ENCODE peak calls at places on chromosomes 1 and 21, in six cellular contexts. K is upper lobe of left lung; S is stimulated activated CD8-positive, alpha-beta memory T cell treated with anti-CD3 and anti-CD28 coated beads, Interleukin-7, amount 100 ng/mL, for 1 hour; U is T-helper 9 cell; J is T47D; E is kidney tubule cell. I is an unnamed sample.

GRCh38 chr21:33901421-33902288 is 13.9 kb downstream of the ATP5PO start:
- DNase-seq in E (peak), J (peak), U (no peak), S (no peak), K (no peak), I (peak)

GRCh38 chr1:26045712-26046312 is at the start of gene SLC30A2:
- DNase-seq in U (no peak), S (no peak), K (no peak), E (no peak), J (no peak), I (no peak)

GRCh38 chr1:18283601-18284385 is 176.2 kb downstream of the IGSF21 start:
- DNase-seq in K (no peak), U (no peak), J (no peak), S (no peak), E (no peak), I (no peak)

GRCh38 chr1:162690672-162691434 is 58.6 kb downstream of the DDR2 start:
- DNase-seq in E (peak), J (peak), K (peak), S (no peak), U (no peak), I (no peak)

GRCh38 chr1:911875-912739 is 11.6 kb upstream of the SAMD11 start:
- DNase-seq in J (no peak), K (peak), E (peak), U (no peak), S (no peak), I (no peak)

GRCh38 chr1:212513586-212513985 is 80.9 kb downstream of the NENF start:
- DNase-seq in U (no peak), S (no peak), E (no peak), K (no peak), J (no peak), I (no peak)

GRCh38 chr1:104718752-104719151 is 969.1 kb downstream of the AMY1C start:
- DNase-seq in E (no peak), U (no peak), J (no peak), S (no peak), K (no peak), I (no peak)

GRCh38 chr1:72516264-72516663 is 233.9 kb upstream of the NEGR1 start:
- DNase-seq in S (no peak), U (no peak), J (no peak), K (no peak), E (no peak), I (no peak)

GRCh38 chr1:152188673-152189591 is 29.9 kb upstream of the RPTN start:
- DNase-seq in E (peak), S (peak), U (peak), K (peak), J (peak), I (peak)

GRCh38 chr1:25038699-25039098 is 108.6 kb upstream of the RUNX3 start:
- DNase-seq in E (no peak), J (no peak), U (no peak), S (no peak), K (no peak), I (no peak)

GRCh38 chr1:40776236-40777072 is 7.1 kb upstream of the KCNQ4 start:
- DNase-seq in K (no peak), J (no peak), U (no peak), S (no peak), E (no peak), I (no peak)

GRCh38 chr1:200493344-200493743 is 83.5 kb upstream of the ZNF281 start:
- DNase-seq in S (no peak), K (no peak), U (no peak), E (peak), J (no peak), I (no peak)